ENCODE peak calls at places on chromosomes 1 and 21, in eight cellular contexts. B is WTC11, P is colonic mucosa, W is adrenal gland, X is brain microvascular endothelial cell, Y is ovary, C is pancreas, I is suprapubic skin. N is an unnamed sample.

GRCh38 chr1:41751804-41752513 is 166.8 kb downstream of the HIVEP3 start:
- DNase-seq in B (no peak), P (no peak), W (no peak), X (peak), Y (no peak), C (no peak), I (no peak), N (no peak)

GRCh38 chr1:212944209-212944901 is 6.0 kb upstream of the VASH2 start:
- DNase-seq in B (no peak), P (no peak), W (no peak), X (no peak), Y (no peak), C (no peak), I (peak), N (no peak)

GRCh38 chr1:3409737-3410434 is 44.6 kb upstream of the ARHGEF16 start:
- DNase-seq in B (peak), P (peak), W (peak), X (peak), Y (peak), C (peak), I (no peak), N (peak)

GRCh38 chr1:20372676-20373075 is 82.0 kb downstream of the VWA5B1 start:
- DNase-seq in B (no peak), P (no peak), W (no peak), X (no peak), Y (no peak), C (no peak), I (no peak), N (no peak)

GRCh38 chr1:110765640-110766335 is 91.0 kb upstream of the KCNA3 start:
- DNase-seq in B (no peak), P (peak), W (peak), X (peak), Y (no peak), C (no peak), I (no peak), N (peak)

GRCh38 chr1:157390646-157391045 is 161.7 kb downstream of the FCRL5 start:
- DNase-seq in B (no peak), P (no peak), W (no peak), X (peak), Y (no peak), C (no peak), I (no peak), N (no peak)

GRCh38 chr1:113534875-113535274 is 144.6 kb downstream of the MAGI3 start:
- DNase-seq in B (no peak), P (no peak), W (no peak), X (no peak), Y (no peak), C (no peak), I (no peak), N (no peak)

GRCh38 chr1:1479547-1480483 is 8.2 kb downstream of the ATAD3B start:
- DNase-seq in B (no peak), P (no peak), W (no peak), X (no peak), Y (no peak), C (no peak), I (no peak), N (no peak)

GRCh38 chr1:24999906-25000305 is 69.8 kb upstream of the RUNX3 start:
- DNase-seq in B (no peak), P (no peak), W (no peak), X (no peak), Y (no peak), C (no peak), I (no peak), N (no peak)

GRCh38 chr1:116164056-116164889 is 53.1 kb downstream of the MAB21L3 start:
- DNase-seq in B (no peak), P (peak), W (no peak), X (no peak), Y (no peak), C (no peak), I (no peak), N (no peak)

GRCh38 chr1:169676001-169676400 is 35.4 kb downstream of the SELL start:
- DNase-seq in B (no peak), P (no peak), W (no peak), X (peak), Y (no peak), C (no peak), I (no peak), N (peak)

GRCh38 chr1:243264718-243265117 is 8.9 kb downstream of the SDCCAG8 start:
- DNase-seq in B (no peak), P (no peak), W (no peak), X (peak), Y (no peak), C (no peak), I (no peak), N (no peak)

GRCh38 chr1:200096774-200097173 is 69.3 kb downstream of the NR5A2 start:
- DNase-seq in B (no peak), P (no peak), W (no peak), X (no peak), Y (no peak), C (no peak), I (no peak), N (no peak)

GRCh38 chr1:2861988-2862430 is 60.5 kb upstream of the TTC34 start:
- DNase-seq in B (no peak), P (no peak), W (no peak), X (no peak), Y (no peak), C (no peak), I (no peak), N (no peak)

GRCh38 chr1:116911779-116912469 is 2.2 kb downstream of the PTGFRN start:
- DNase-seq in B (no peak), P (no peak), W (no peak), X (no peak), Y (no peak), C (no peak), I (no peak), N (no peak)

GRCh38 chr1:201941420-201942128 is 4.8 kb downstream of the LMOD1 start:
- DNase-seq in B (peak), P (no peak), W (no peak), X (no peak), Y (peak), C (no peak), I (no peak), N (no peak)

GRCh38 chr1:210478820-210479219 is 150.1 kb downstream of the HHAT start:
- DNase-seq in B (no peak), P (no peak), W (no peak), X (no peak), Y (no peak), C (no peak), I (no peak), N (no peak)

GRCh38 chr1:82486969-82487368 is 686.2 kb downstream of the ADGRL2 start:
- DNase-seq in B (no peak), P (no peak), W (no peak), X (no peak), Y (no peak), C (no peak), I (no peak), N (no peak)

GRCh38 chr1:182248721-182249120 is 142.9 kb downstream of the GLUL start:
- DNase-seq in B (no peak), P (no peak), W (no peak), X (no peak), Y (no peak), C (no peak), I (no peak), N (no peak)

GRCh38 chr1:71357708-71358107 is 276.9 kb upstream of the ZRANB2 start:
- DNase-seq in B (peak), P (no peak), W (no peak), X (no peak), Y (no peak), C (no peak), I (no peak), N (no peak)

GRCh38 chr1:197857477-197857876 is 45.0 kb upstream of the C1orf53 start:
- DNase-seq in B (no peak), P (no peak), W (no peak), X (no peak), Y (no peak), C (no peak), I (no peak), N (no peak)

GRCh38 chr1:4512622-4513021 is 141.8 kb upstream of the AJAP1 start:
- DNase-seq in B (no peak), P (no peak), W (peak), X (no peak), Y (peak), C (peak), I (no peak), N (no peak)

GRCh38 chr1:163535807-163536206 is 214.1 kb downstream of the NUF2 start:
- DNase-seq in B (no peak), P (no peak), W (no peak), X (peak), Y (no peak), C (no peak), I (no peak), N (no peak)

GRCh38 chr1:61056674-61057439 is 25.5 kb upstream of the NFIA start:
- DNase-seq in B (no peak), P (peak), W (peak), X (peak), Y (peak), C (peak), I (no peak), N (no peak)

GRCh38 chr1:227899141-227899819 is 48.5 kb downstream of the WNT9A start:
- DNase-seq in B (no peak), P (no peak), W (peak), X (no peak), Y (peak), C (no peak), I (peak), N (no peak)

GRCh38 chr1:59926381-59927243 is at the start of gene CYP2J2:
- DNase-seq in B (peak), P (peak), W (peak), X (no peak), Y (peak), C (peak), I (peak), N (peak)

GRCh38 chr1:98046031-98046641 is 125.3 kb upstream of the DPYD start:
- DNase-seq in B (peak), P (no peak), W (no peak), X (peak), Y (no peak), C (no peak), I (no peak), N (peak)

GRCh38 chr1:35449334-35450008 is 107.7 kb downstream of the KIAA0319L start:
- DNase-seq in B (no peak), P (no peak), W (peak), X (peak), Y (no peak), C (no peak), I (no peak), N (no peak)

GRCh38 chr1:35454175-35454574 is 103.0 kb downstream of the KIAA0319L start:
- DNase-seq in B (no peak), P (no peak), W (no peak), X (no peak), Y (no peak), C (no peak), I (no peak), N (no peak)

GRCh38 chr1:35451125-35451528 is 106.1 kb downstream of the KIAA0319L start:
- DNase-seq in B (peak), P (peak), W (peak), X (peak), Y (peak), C (peak), I (peak), N (peak)

GRCh38 chr1:35454616-35455015 is 102.6 kb downstream of the KIAA0319L start:
- DNase-seq in B (no peak), P (no peak), W (peak), X (peak), Y (no peak), C (no peak), I (no peak), N (no peak)

GRCh38 chr1:35452086-35452485 is 105.1 kb downstream of the KIAA0319L start:
- DNase-seq in B (no peak), P (peak), W (peak), X (no peak), Y (peak), C (no peak), I (no peak), N (no peak)
- TF ChIP-seq CTCF in B (no peak), P (no peak), W (no peak), X (peak), Y (no peak), C (no peak), I (no peak), N (no peak)

DNA sequence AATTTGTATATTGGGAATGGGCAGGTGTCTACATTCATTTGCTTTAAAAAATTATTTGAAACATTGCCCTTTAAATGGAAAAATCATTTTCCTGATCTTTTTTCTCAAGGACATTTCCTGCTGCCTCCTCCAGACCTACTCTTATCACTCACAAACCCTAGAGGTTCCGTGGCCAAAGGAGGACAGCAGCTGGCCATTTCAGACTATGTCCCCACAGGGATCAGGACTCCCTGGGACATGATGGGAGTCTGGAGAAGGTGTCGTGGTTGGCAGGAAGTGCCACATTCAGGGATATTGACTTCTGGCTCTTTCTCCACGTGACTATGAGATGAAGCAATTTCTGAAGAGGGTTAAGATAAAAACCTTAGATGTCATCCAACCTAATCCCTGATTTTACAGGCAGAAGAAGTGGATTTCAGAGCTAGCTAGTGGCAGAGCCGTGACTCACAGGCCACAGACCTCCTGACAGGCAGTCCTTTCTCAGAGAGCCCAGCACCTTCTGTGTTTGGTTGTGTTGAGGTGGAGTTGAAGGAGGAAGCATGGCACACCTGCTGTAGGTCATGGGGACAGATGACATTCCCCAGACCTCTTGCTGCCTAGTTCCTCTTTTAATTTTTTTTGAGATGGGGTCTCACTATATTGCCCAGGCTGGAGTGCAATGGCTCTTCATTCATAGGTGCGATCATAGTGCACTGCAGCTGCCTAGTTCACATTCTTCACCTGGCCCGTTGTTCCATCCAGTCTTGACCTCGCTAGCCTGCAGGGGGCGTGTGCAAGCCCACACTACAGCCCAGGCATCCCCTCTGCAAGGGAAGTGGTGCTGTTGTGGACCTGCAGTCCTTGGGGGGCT is 25.5 kb upstream of the IL10 start:
- DNase-seq in B (peak), P (no peak), W (no peak), X (no peak), Y (no peak), C (peak), I (no peak), N (peak)
- TF ChIP-seq CTCF in B (peak), P (no peak), W (peak), X (peak), Y (no peak), C (no peak), I (no peak), N (peak)

GRCh38 chr1:172647110-172647564 is 11.8 kb upstream of the FASLG start:
- DNase-seq in B (no peak), P (no peak), W (no peak), X (no peak), Y (no peak), C (no peak), I (no peak), N (no peak)
- TF ChIP-seq CTCF in B (no peak), P (no peak), W (no peak), X (no peak), Y (no peak), C (no peak), I (no peak), N (no peak)

GRCh38 chr21:43940672-43941071 is 71.4 kb upstream of the TRAPPC10 start:
- DNase-seq in B (no peak), P (peak), W (no peak), X (no peak), Y (no peak), C (no peak), I (no peak), N (no peak)

GRCh38 chr21:43944181-43944633 is 67.9 kb upstream of the TRAPPC10 start:
- DNase-seq in B (no peak), P (no peak), W (peak), X (no peak), Y (no peak), C (no peak), I (no peak), N (no peak)

GRCh38 chr21:43943512-43944110 is 68.5 kb upstream of the TRAPPC10 start:
- DNase-seq in B (no peak), P (no peak), W (no peak), X (no peak), Y (no peak), C (no peak), I (no peak), N (no peak)

GRCh38 chr21:43942201-43942600 is 69.9 kb upstream of the TRAPPC10 start:
- DNase-seq in B (no peak), P (no peak), W (no peak), X (no peak), Y (no peak), C (no peak), I (no peak), N (no peak)

GRCh38 chr21:43942621-43943020 is 69.5 kb upstream of the TRAPPC10 start:
- DNase-seq in B (no peak), P (no peak), W (no peak), X (no peak), Y (no peak), C (no peak), I (no peak), N (no peak)
- TF ChIP-seq CTCF in B (no peak), P (no peak), W (no peak), X (no peak), Y (no peak), C (no peak), I (no peak), N (no peak)

GRCh38 chr1:176934370-176934769 is 230.1 kb downstream of the ASTN1 start:
- DNase-seq in B (no peak), P (no peak), W (no peak), X (no peak), Y (no peak), C (no peak), I (no peak), N (no peak)
- TF ChIP-seq CTCF in B (no peak), P (no peak), W (no peak), X (no peak), Y (no peak), C (no peak), I (no peak), N (no peak)

DNA sequence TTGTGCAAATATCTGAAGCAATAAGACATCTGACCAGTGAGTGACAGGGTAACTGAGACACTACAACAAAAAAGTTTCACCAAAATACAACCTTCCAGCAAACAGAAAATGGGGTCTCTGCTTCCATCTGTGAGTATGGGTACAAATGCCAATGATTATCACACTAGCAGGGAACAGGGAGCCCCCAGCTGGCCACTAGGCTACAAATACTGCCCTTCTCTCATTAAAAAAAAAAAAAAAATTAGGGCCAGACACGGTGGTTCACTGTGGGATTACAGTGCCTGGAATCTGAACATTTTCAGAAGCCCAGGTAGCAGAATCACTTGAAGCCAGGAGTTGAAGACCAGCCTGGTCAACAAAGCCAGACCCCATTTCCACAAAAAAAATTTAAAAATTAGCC is 48.4 kb upstream of the EDARADD start:
- DNase-seq in B (no peak), P (no peak), W (no peak), X (peak), Y (no peak), C (no peak), I (no peak), N (no peak)
- TF ChIP-seq CTCF in B (no peak), P (no peak), W (no peak), X (peak), Y (no peak), C (peak), I (no peak), N (no peak)

DNA sequence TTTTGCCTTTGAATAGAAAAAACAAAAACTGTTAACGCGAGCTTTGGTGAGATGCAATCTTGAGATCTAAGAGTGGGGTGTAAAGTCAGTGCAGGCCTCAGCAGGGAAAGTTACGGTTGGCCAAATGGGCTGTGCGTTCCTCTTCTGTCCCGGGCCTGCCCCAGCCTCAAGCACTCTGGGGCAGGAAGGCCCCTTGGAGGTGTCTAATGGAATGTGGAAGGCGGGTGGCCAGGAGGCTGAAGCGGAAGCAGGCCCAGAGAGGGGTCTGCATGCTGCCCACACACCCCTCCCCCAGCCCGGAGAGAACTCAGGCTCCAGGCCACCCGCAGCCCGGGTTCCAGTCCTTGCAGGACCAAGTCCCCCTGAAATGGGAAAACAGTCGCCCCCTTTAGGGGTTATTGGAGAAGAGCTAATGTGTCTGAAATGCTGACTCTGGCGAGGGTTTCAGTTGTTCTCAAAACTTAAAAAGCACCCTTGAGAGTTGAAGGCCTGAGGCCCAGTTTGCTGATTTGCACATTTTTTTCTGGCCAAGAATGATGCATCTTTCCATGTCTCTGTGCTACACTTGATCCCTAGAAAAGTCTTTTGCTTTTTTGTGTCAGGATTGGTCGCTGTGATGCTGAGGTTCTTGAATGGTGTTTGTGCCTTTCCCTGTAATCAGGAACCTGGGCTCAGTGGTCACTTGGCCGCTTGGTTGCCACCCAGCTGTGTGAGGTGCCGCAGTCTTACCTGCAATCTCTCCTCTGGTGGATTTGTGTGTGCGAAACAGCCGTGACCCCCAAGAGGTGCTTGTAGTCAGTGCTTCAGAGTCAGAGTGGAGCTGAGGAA is 2.0 kb downstream of the COL18A1 start:
- DNase-seq in B (peak), P (no peak), W (no peak), X (no peak), Y (peak), C (no peak), I (no peak), N (no peak)
- TF ChIP-seq CTCF in B (no peak), P (no peak), W (no peak), X (peak), Y (no peak), C (no peak), I (no peak), N (no peak)

DNA sequence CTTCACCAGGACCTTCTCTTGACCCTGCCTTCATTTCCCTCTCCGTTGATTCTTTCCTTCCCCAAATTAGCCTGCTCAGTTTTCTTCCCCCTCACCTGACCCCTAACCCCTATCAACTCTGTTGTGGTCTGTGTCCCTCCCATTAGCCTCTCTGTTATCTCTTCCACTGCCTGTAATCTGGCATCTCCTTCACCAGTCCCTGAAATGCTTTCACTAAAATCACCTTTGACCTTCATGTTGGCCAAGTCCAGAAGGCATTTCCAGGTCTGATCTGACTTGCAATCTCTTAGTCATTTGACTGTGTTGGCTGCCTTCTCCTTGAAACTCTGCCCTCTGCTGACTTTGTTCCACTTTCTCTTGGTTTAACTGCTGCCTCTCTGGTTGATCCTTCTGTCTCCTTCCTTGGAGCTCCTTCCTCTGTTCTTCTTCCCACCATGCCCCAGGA is 28.2 kb downstream of the ATP8B2 start:
- DNase-seq in B (no peak), P (peak), W (peak), X (peak), Y (no peak), C (peak), I (no peak), N (peak)
- TF ChIP-seq CTCF in B (no peak), P (peak), W (peak), X (peak), Y (no peak), C (no peak), I (no peak), N (no peak)